ENCODE peak calls at places on chromosomes 2 and 18, in eight cellular contexts. R is amniotic stem cell; A is sciatic nerve; H is stimulated activated CD8-positive, alpha-beta memory T cell treated with anti-CD3 and anti-CD28 coated beads, Interleukin-7, amount 100 ng/mL, for 4 hours; G is PC-3; K is ureter; D is amygdala; W is NCI-H2107. V is an unnamed sample.

GRCh38 chr2:235070063-235070706 is 118.4 kb downstream of the SH3BP4 start:
- DNase-seq in D (no peak), H (no peak), A (no peak), W (no peak), K (no peak), R (no peak), G (no peak), V (peak; percentile 56)

GRCh38 chr18:80181642-80182461 is 65.5 kb downstream of the PARD6G start:
- DNase-seq in A (no peak), R (no peak), H (no peak), W (no peak), K (no peak), D (no peak), G (no peak), V (no peak)

GRCh38 chr2:147603434-147604225 is 241.2 kb upstream of the ACVR2A start:
- DNase-seq in R (no peak), A (no peak), D (no peak), K (no peak), H (no peak), G (no peak), W (no peak), V (no peak)

GRCh38 chr2:66498597-66498910 is 63.6 kb downstream of the MEIS1 start:
- DNase-seq in W (no peak), R (no peak), D (no peak), A (no peak), H (no peak), K (no peak), G (no peak), V (no peak)

GRCh38 chr2:33322099-33322498 is 154.3 kb upstream of the RASGRP3 start:
- DNase-seq in R (no peak), K (no peak), H (no peak), G (no peak), A (no peak), D (no peak), W (no peak), V (no peak)

GRCh38 chr2:202185816-202186221 is 52.6 kb downstream of the SUMO1 start:
- DNase-seq in D (no peak), R (no peak), G (peak; percentile 71), H (no peak), A (no peak), K (no peak), W (no peak), V (no peak)

GRCh38 chr2:98134601-98135000 is 47.6 kb downstream of the VWA3B start:
- DNase-seq in W (no peak), D (no peak), R (no peak), H (no peak), G (no peak), K (no peak), A (no peak), V (no peak)

GRCh38 chr2:88209526-88210131 is 39.5 kb downstream of the THNSL2 start:
- DNase-seq in W (no peak), K (no peak), G (no peak), D (no peak), A (no peak), R (no peak), H (no peak), V (peak; percentile 20)

GRCh38 chr2:8058652-8059051 is 623.2 kb upstream of the ID2 start:
- DNase-seq in G (no peak), W (no peak), H (no peak), K (no peak), R (no peak), D (no peak), A (no peak), V (no peak)

GRCh38 chr2:70094171-70094977 is 7.1 kb downstream of the PCBP1 start:
- DNase-seq in G (no peak), D (no peak), A (no peak), W (no peak), K (no peak), H (no peak), R (no peak), V (no peak)

GRCh38 chr2:146918280-146918679 is 926.5 kb upstream of the ACVR2A start:
- DNase-seq in R (no peak), A (no peak), H (no peak), W (no peak), G (no peak), D (no peak), K (no peak), V (no peak)

GRCh38 chr2:69278366-69278765 is 108.7 kb downstream of the GFPT1 start:
- DNase-seq in R (no peak), W (no peak), H (no peak), D (no peak), G (no peak), A (no peak), K (no peak), V (no peak)

GRCh38 chr2:43358688-43359201 is 132.3 kb upstream of the ZFP36L2 start:
- DNase-seq in G (no peak), K (no peak), R (no peak), D (no peak), W (no peak), H (no peak), A (no peak), V (no peak)

GRCh38 chr2:219829968-219830738 is 202.7 kb downstream of the SLC4A3 start:
- DNase-seq in D (no peak), G (no peak), K (no peak), R (no peak), A (no peak), H (no peak), W (no peak), V (no peak)

GRCh38 chr2:113240150-113240914 is 38.4 kb downstream of the PAX8 start:
- DNase-seq in H (no peak), R (peak; percentile 68), W (no peak), A (peak; percentile 92), D (peak; percentile 53), G (peak; percentile 88), K (peak; percentile 78), V (no peak)

GRCh38 chr2:179263015-179263414 is 1.6 kb downstream of the SESTD1 start:
- DNase-seq in R (no peak), A (no peak), G (peak; percentile 31), W (no peak), K (no peak), H (no peak), D (no peak), V (no peak)

GRCh38 chr18:42078711-42079110 is 123.7 kb downstream of the PIK3C3 start:
- DNase-seq in H (no peak), K (no peak), A (no peak), W (no peak), G (no peak), R (no peak), D (no peak), V (no peak)

GRCh38 chr2:235551965-235552364 is 58.1 kb downstream of the AGAP1 start:
- DNase-seq in K (peak; percentile 61), R (no peak), G (peak; percentile 71), A (no peak), W (no peak), D (peak; percentile 69), H (no peak), V (peak; percentile 82)

GRCh38 chr2:231300020-231300721 is 95.3 kb upstream of the B3GNT7 start:
- DNase-seq in R (no peak), G (peak; percentile 82), H (no peak), A (no peak), W (no peak), D (no peak), K (no peak), V (no peak)

GRCh38 chr2:98387478-98387877 is 41.2 kb downstream of the CNGA3 start:
- DNase-seq in K (no peak), D (no peak), H (no peak), A (no peak), W (no peak), G (no peak), R (no peak), V (no peak)

GRCh38 chr2:224157655-224158054 is 118.6 kb upstream of the SERPINE2 start:
- DNase-seq in D (no peak), W (no peak), R (no peak), H (no peak), A (no peak), G (no peak), K (no peak), V (no peak)

GRCh38 chr2:157087373-157088005 is 170.0 kb upstream of the GALNT5 start:
- DNase-seq in H (no peak), W (no peak), D (no peak), G (no peak), A (no peak), K (no peak), R (no peak), V (no peak)

GRCh38 chr18:2846241-2846637 is 567 bp upstream of the EMILIN2 start:
- DNase-seq in K (no peak), A (peak; percentile 66), D (no peak), R (no peak), H (no peak), W (no peak), G (no peak), V (no peak)

GRCh38 chr2:212721026-212721451 is 182.4 kb upstream of the ERBB4 start:
- DNase-seq in W (no peak), H (no peak), D (no peak), G (no peak), K (no peak), A (no peak), R (no peak), V (no peak)

GRCh38 chr2:189580267-189580661 is 322 bp downstream of the SLC40A1 start:
- DNase-seq in R (no peak), G (no peak), A (peak; percentile 67), K (peak; percentile 48), D (peak; percentile 1), H (peak; percentile 3), W (no peak), V (peak; percentile 57)

GRCh38 chr2:231717281-231718180 is 9.2 kb downstream of the PTMA start:
- DNase-seq in K (peak; percentile 41), H (no peak), R (no peak), D (no peak), A (peak; percentile 54), G (peak; percentile 45), W (peak; percentile 74), V (peak; percentile 82)

GRCh38 chr2:38547791-38548190 is 54.9 kb downstream of the HNRNPLL start:
- DNase-seq in K (no peak), R (no peak), W (no peak), A (no peak), G (no peak), D (no peak), H (no peak), V (no peak)

GRCh38 chr2:124258481-124258880 is 233.4 kb downstream of the CNTNAP5 start:
- DNase-seq in A (no peak), D (no peak), K (no peak), H (no peak), R (no peak), G (peak; percentile 39), W (no peak), V (no peak)

V was measured in H9.